ENCODE peak calls at places on chromosomes 6 and 20, in four cellular contexts. Z is KG1; I is HepG2; H is stimulated activated CD8-positive, alpha-beta memory T cell treated with anti-CD3 and anti-CD28 coated beads, Interleukin-2, amount 100 ng/mL, for 48 hours. N is an unnamed sample.
A peak's percentile ranks its signal among the peaks of the same experiment; 100 is the strongest.

GRCh38 chr6:81465859-81466258 is 286.6 kb downstream of the TENT5A start:
- DNase-seq in Z (no peak), I (peak; percentile 2), H (no peak), N (no peak)

GRCh38 chr20:20802328-20802727 is 89.9 kb upstream of the RALGAPA2 start:
- DNase-seq in Z (no peak), I (no peak), H (no peak), N (no peak)

GRCh38 chr6:97705568-97705967 is 422.6 kb upstream of the MMS22L start:
- DNase-seq in Z (no peak), I (peak; percentile 5), H (no peak), N (no peak)

GRCh38 chr6:68990313-68990712 is 355.2 kb downstream of the ADGRB3 start:
- DNase-seq in Z (no peak), I (no peak), H (no peak), N (no peak)

GRCh38 chr6:15062311-15063252 is 183.3 kb upstream of the JARID2 start:
- DNase-seq in Z (no peak), I (no peak), H (no peak), N (no peak)

GRCh38 chr20:44219287-44219686 is 8.7 kb upstream of the OSER1 start:
- DNase-seq in Z (no peak), I (no peak), H (no peak), N (no peak)

GRCh38 chr6:13212538-13212937 is 115.8 kb downstream of the TBC1D7 start:
- DNase-seq in Z (no peak), I (no peak), H (no peak), N (no peak)

GRCh38 chr6:140043357-140043756 is 668.9 kb upstream of the CITED2 start:
- DNase-seq in Z (no peak), I (no peak), H (no peak), N (no peak)

GRCh38 chr6:17803409-17803808 is 96.7 kb upstream of the NUP153 start:
- DNase-seq in Z (no peak), I (peak; percentile 45), H (no peak), N (no peak)

GRCh38 chr20:14288341-14289330 is 48.8 kb downstream of the FLRT3 start:
- DNase-seq in Z (no peak), I (peak; percentile 13), H (no peak), N (no peak)

GRCh38 chr20:1539816-1540215 is 17.7 kb downstream of the SIRPD start:
- DNase-seq in Z (no peak), I (no peak), H (no peak), N (no peak)

GRCh38 chr6:117540670-117541069 is 58.2 kb downstream of the DCBLD1 start:
- DNase-seq in Z (no peak), I (no peak), H (no peak), N (no peak)

GRCh38 chr6:87979737-87980136 is 67.9 kb upstream of the SPACA1 start:
- DNase-seq in Z (no peak), I (no peak), H (no peak), N (no peak)

GRCh38 chr6:85126448-85127178 is 323.3 kb upstream of the NT5E start:
- DNase-seq in Z (no peak), I (peak; percentile 52), H (no peak), N (no peak)

GRCh38 chr20:57397004-57397692 is 6.0 kb downstream of the RBM38 start:
- DNase-seq in Z (no peak), I (no peak), H (no peak), N (no peak)

GRCh38 chr6:11785449-11785951 is 6.9 kb upstream of the ADTRP start:
- DNase-seq in Z (no peak), I (no peak), H (no peak), N (peak; percentile 44)

GRCh38 chr6:155171109-155171746 is 92.6 kb upstream of the CLDN20 start:
- DNase-seq in Z (no peak), I (peak; percentile 73), H (peak; percentile 72), N (peak; percentile 48)

GRCh38 chr20:13200767-13201500 is 20.1 kb upstream of the ISM1 start:
- DNase-seq in Z (no peak), I (no peak), H (no peak), N (no peak)

GRCh38 chr20:5557123-5557522 is 193.1 kb upstream of the SHLD1 start:
- DNase-seq in Z (no peak), I (peak; percentile 61), H (peak; percentile 33), N (peak; percentile 21)

GRCh38 chr6:84204011-84204410 is 23.4 kb downstream of the CEP162 start:
- DNase-seq in Z (no peak), I (no peak), H (no peak), N (no peak)

GRCh38 chr6:117545161-117545595 is 57.1 kb downstream of the GOPC start:
- DNase-seq in Z (no peak), I (peak; percentile 85), H (no peak), N (no peak)

GRCh38 chr6:43851204-43851855 is 81.3 kb downstream of the VEGFA start:
- DNase-seq in Z (no peak), I (peak; percentile 36), H (no peak), N (no peak)

N was measured in GM12892.